ENCODE peak calls at places on chromosomes 2 and 18, in ten cellular contexts. X, H, V, Z, K, I, P, B, C and D are unnamed samples.

GRCh38 chr2:102891261-102891660 is 129.4 kb downstream of the TMEM182 start:
- DNase-seq in P (no peak), X (no peak), B (no peak), K (no peak), C (no peak), H (peak), Z (no peak), V (no peak), I (no peak), D (no peak)

GRCh38 chr2:175880-176800 is 87.7 kb downstream of the SH3YL1 start:
- DNase-seq in V (no peak), C (no peak), K (no peak), X (no peak), I (no peak), P (no peak), Z (no peak), B (no peak), H (no peak), D (no peak)

GRCh38 chr2:160906878-160907277 is 253.3 kb upstream of the TANK start:
- DNase-seq in X (peak), K (no peak), H (no peak), I (no peak), C (no peak), V (no peak), B (no peak), Z (no peak), P (no peak), D (no peak)

GRCh38 chr18:40851014-40851429 is 1104.0 kb upstream of the PIK3C3 start:
- DNase-seq in X (peak), P (no peak), B (no peak), Z (no peak), H (no peak), I (no peak), K (no peak), V (no peak), C (no peak), D (no peak)

GRCh38 chr18:78240091-78240490 is 739.5 kb upstream of the SALL3 start:
- DNase-seq in B (no peak), Z (no peak), C (no peak), X (no peak), K (no peak), V (no peak), I (no peak), H (no peak), P (no peak), D (no peak)

GRCh38 chr2:215423928-215424540 is 11.8 kb downstream of the FN1 start:
- DNase-seq in C (no peak), H (no peak), K (no peak), P (no peak), Z (no peak), X (no peak), I (no peak), V (no peak), B (no peak), D (no peak)

GRCh38 chr18:6021341-6022088 is 126.2 kb upstream of the TMEM200C start:
- DNase-seq in H (peak), K (no peak), C (no peak), X (no peak), B (no peak), I (no peak), V (no peak), Z (no peak), P (no peak), D (no peak)

GRCh38 chr2:2101924-2102323 is 229.2 kb downstream of the MYT1L start:
- DNase-seq in X (no peak), B (no peak), I (no peak), P (no peak), C (no peak), Z (no peak), V (no peak), K (no peak), H (peak), D (no peak)

GRCh38 chr2:120879401-120880295 is 144.0 kb downstream of the GLI2 start:
- DNase-seq in X (no peak), C (no peak), P (no peak), H (no peak), B (no peak), I (no peak), V (no peak), K (no peak), Z (no peak), D (no peak)

GRCh38 chr2:84800194-84800805 is 80.6 kb downstream of the TRABD2A start:
- DNase-seq in X (no peak), I (no peak), V (no peak), B (no peak), H (no peak), K (no peak), Z (no peak), C (no peak), P (no peak), D (no peak)

GRCh38 chr18:22871809-22872525 is 61.2 kb upstream of the RBBP8 start:
- DNase-seq in Z (no peak), X (peak), H (no peak), V (no peak), I (no peak), K (no peak), C (peak), P (no peak), B (no peak), D (no peak)

GRCh38 chr2:201680743-201681142 is 17.7 kb downstream of the MPP4 start:
- DNase-seq in X (peak), V (peak), K (peak), H (peak), I (no peak), Z (peak), P (peak), C (peak), B (no peak), D (no peak)

GRCh38 chr18:525066-525797 is 24.7 kb upstream of the COLEC12 start:
- DNase-seq in P (no peak), V (no peak), X (no peak), K (no peak), H (no peak), Z (no peak), C (no peak), I (no peak), B (no peak), D (no peak)

GRCh38 chr2:126627623-126628022 is 28.3 kb upstream of the GYPC start:
- DNase-seq in Z (no peak), C (no peak), K (no peak), H (no peak), I (no peak), P (no peak), X (no peak), B (no peak), V (no peak), D (no peak)

GRCh38 chr2:163231666-163232065 is 393.1 kb upstream of the KCNH7 start:
- DNase-seq in H (no peak), I (no peak), X (no peak), P (no peak), B (no peak), Z (no peak), K (no peak), C (no peak), V (no peak), D (no peak)

GRCh38 chr2:189581354-189582139 is 961 bp upstream of the SLC40A1 start:
- DNase-seq in X (peak), K (peak), C (peak), P (peak), V (peak), H (peak), B (peak), Z (peak), I (peak), D (no peak)

GRCh38 chr2:218398437-218399390 is 954 bp upstream of the CTDSP1 start:
- DNase-seq in X (no peak), K (no peak), Z (peak), C (peak), V (peak), P (peak), B (peak), I (peak), H (peak), D (no peak)

GRCh38 chr2:215680605-215681598 is 245.0 kb upstream of the FN1 start:
- DNase-seq in B (no peak), K (no peak), C (no peak), I (no peak), P (no peak), Z (no peak), X (peak), V (no peak), H (peak), D (no peak)

GRCh38 chr2:119679846-119680245 is 845 bp downstream of the TMEM177 start:
- DNase-seq in X (no peak), V (no peak), H (no peak), C (no peak), I (peak), K (no peak), P (no peak), Z (no peak), B (no peak), D (no peak)

GRCh38 chr2:17822452-17823117 is 6.3 kb downstream of the MSGN1 start:
- DNase-seq in V (no peak), P (no peak), X (no peak), K (no peak), H (no peak), I (no peak), Z (no peak), B (no peak), C (no peak), D (no peak)

GRCh38 chr2:10931710-10932255 is 20.0 kb downstream of the KCNF1 start:
- DNase-seq in X (no peak), I (peak), V (no peak), H (no peak), C (no peak), K (no peak), Z (no peak), B (no peak), P (no peak), D (peak)

GRCh38 chr2:20539133-20539719 is 92.4 kb downstream of the RHOB start:
- DNase-seq in C (no peak), P (no peak), V (no peak), Z (no peak), K (no peak), I (no peak), X (no peak), B (no peak), H (no peak), D (no peak)

GRCh38 chr2:222052934-222053367 is 245.8 kb downstream of the PAX3 start:
- DNase-seq in H (peak), C (peak), X (peak), P (peak), Z (peak), B (peak), K (peak), V (no peak), I (no peak), D (no peak)

GRCh38 chr2:9770308-9771100 is 72.8 kb upstream of the TAF1B start:
- DNase-seq in C (peak), H (peak), K (peak), X (peak), B (peak), P (peak), Z (peak), I (no peak), V (peak), D (no peak)

GRCh38 chr18:6741290-6741689 is 11.8 kb downstream of the ARHGAP28 start:
- DNase-seq in K (no peak), V (no peak), H (no peak), B (no peak), Z (no peak), I (no peak), X (no peak), P (no peak), C (no peak), D (no peak)

GRCh38 chr18:8106603-8107002 is 502.6 kb upstream of the RAB12 start:
- DNase-seq in X (no peak), C (no peak), V (no peak), B (no peak), I (no peak), Z (no peak), K (no peak), P (no peak), H (no peak), D (no peak)
- TF ChIP-seq CTCF in X (no peak), C (no peak), V (no peak), B (no peak), I (no peak), Z (no peak), K (no peak), P (no peak), H (no peak), D (no peak)

GRCh38 chr2:153497938-153498629 is 19.5 kb upstream of the RPRM start:
- DNase-seq in P (no peak), K (no peak), I (peak), X (no peak), Z (no peak), V (no peak), C (no peak), B (no peak), H (no peak), D (no peak)
- TF ChIP-seq CTCF in P (no peak), K (no peak), I (no peak), X (no peak), Z (no peak), V (no peak), C (no peak), B (no peak), H (no peak), D (no peak)

GRCh38 chr2:135913726-135914365 is 37.6 kb upstream of the MCM6 start:
- DNase-seq in H (peak), Z (peak), C (no peak), P (peak), I (no peak), X (peak), V (no peak), B (no peak), K (no peak), D (no peak)

GRCh38 chr2:135914485-135914884 is 38.2 kb upstream of the MCM6 start:
- DNase-seq in Z (no peak), I (no peak), X (no peak), B (no peak), C (no peak), H (peak), P (no peak), V (no peak), K (no peak), D (no peak)

DNA sequence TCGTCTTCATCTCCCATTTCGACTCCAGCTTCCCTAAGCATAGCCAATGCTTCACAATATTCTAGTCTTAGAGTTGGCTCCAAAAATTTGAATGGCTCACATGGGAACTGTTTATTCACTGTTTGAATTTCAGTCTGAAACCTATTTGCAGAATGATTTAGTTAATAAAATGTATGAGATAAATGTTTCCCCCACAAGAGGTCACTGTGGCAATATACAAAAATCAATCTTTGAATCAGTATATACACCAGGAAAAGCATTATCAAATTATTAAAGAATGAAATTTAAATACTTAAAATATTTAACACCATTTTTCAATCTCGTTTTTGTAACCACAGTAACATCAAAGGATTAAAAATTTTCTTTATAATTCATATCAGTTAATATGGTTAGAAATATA is 40.0 kb upstream of the MCM6 start:
- DNase-seq in X (no peak), B (no peak), V (no peak), Z (no peak), C (no peak), I (no peak), P (no peak), K (no peak), H (peak), D (no peak)
- TF ChIP-seq CTCF in X (peak), B (peak), V (peak), Z (peak), C (peak), I (peak), P (peak), K (peak), H (no peak), D (peak)

DNA sequence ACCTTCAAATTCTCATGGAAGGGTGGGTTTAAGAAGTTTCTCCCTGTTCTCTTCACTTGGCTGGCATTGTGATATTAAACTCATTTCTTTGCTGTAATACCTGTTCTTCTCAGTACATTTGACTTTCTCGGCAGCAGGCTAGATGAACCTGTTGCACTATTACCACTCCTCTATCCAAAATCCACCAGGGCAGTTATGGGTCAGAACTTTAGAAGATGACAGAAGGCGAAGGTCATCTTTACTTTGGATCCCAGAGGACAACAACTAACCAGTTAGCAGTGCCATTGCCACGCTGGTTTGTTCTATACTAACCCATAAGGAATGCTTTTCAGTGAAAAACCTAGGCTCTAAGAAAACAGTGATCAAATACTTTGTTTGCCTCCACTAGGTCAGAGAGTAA is 901.0 kb downstream of the TSN start:
- DNase-seq in K (no peak), B (no peak), H (no peak), I (no peak), V (no peak), C (no peak), Z (no peak), P (no peak), X (no peak), D (no peak)
- TF ChIP-seq CTCF in K (no peak), B (no peak), H (no peak), I (no peak), V (no peak), C (no peak), Z (no peak), P (no peak), X (no peak), D (no peak)